ENCODE peak calls at places on chromosomes 6 and 20, in five cellular contexts. K, H, S, Y and P are unnamed samples. For H3K27me3, the result is how much of the 10 kb centered on the place peaks cover.

GRCh38 chr6:8889514-8889913 is 454.2 kb upstream of the SLC35B3 start:
- DNase-seq in S (no peak), H (no peak), K (no peak), Y (no peak), P (no peak)

GRCh38 chr6:30446259-30446658 is 43.0 kb upstream of the HLA-E start:
- DNase-seq in Y (no peak), H (no peak), S (no peak), K (no peak), P (no peak)

GRCh38 chr6:13431861-13432465 is 55.4 kb downstream of the GFOD1 start:
- DNase-seq in K (peak), Y (no peak), H (no peak), S (no peak), P (no peak)

GRCh38 chr6:148335582-148335981 is 7.1 kb upstream of the SASH1 start:
- DNase-seq in H (no peak), S (no peak), K (peak), Y (no peak), P (no peak)

GRCh38 chr6:19873031-19873430 is 35.9 kb downstream of the ID4 start:
- DNase-seq in Y (no peak), K (peak), H (no peak), S (peak), P (no peak)

GRCh38 chr6:37323568-37323967 is 30.2 kb upstream of the RNF8 start:
- DNase-seq in S (no peak), Y (no peak), H (no peak), K (peak), P (no peak)

GRCh38 chr6:108730556-108731228 is 117.5 kb upstream of the ARMC2 start:
- DNase-seq in Y (no peak), S (peak), K (no peak), H (no peak), P (no peak)

GRCh38 chr6:105504660-105505059 is 101.8 kb upstream of the PREP start:
- DNase-seq in K (no peak), S (no peak), H (no peak), Y (peak), P (no peak)

GRCh38 chr6:96907498-96907897 is 9.8 kb upstream of the NDUFAF4 start:
- DNase-seq in Y (no peak), H (no peak), S (no peak), K (peak), P (no peak)

GRCh38 chr20:62387219-62387913 is 463 bp downstream of the RPS21 start:
- DNase-seq in H (no peak), Y (no peak), K (no peak), S (no peak), P (no peak)

GRCh38 chr20:64104667-64105451 is 2.5 kb downstream of the NPBWR2 start:
- DNase-seq in K (no peak), H (peak), Y (no peak), S (no peak), P (no peak)

GRCh38 chr20:64101731-64102621 is 5.4 kb downstream of the NPBWR2 start:
- DNase-seq in Y (no peak), K (no peak), S (peak), H (peak), P (no peak)

GRCh38 chr20:64100946-64101688 is 6.2 kb downstream of the NPBWR2 start:
- DNase-seq in S (no peak), K (no peak), Y (no peak), H (no peak), P (no peak)

GRCh38 chr20:64103871-64104666 is 3.3 kb downstream of the NPBWR2 start:
- DNase-seq in Y (no peak), S (no peak), K (no peak), H (peak), P (no peak)

GRCh38 chr20:64102647-64103354 is 4.6 kb downstream of the NPBWR2 start:
- DNase-seq in S (peak), K (no peak), H (peak), Y (no peak), P (no peak)
- H3K27me3 ChIP-seq in S (under half), K (under half), H (under half), Y (under half), P (under half)

GRCh38 chr6:10382728-10383127 is 32.1 kb downstream of the TFAP2A start:
- DNase-seq in H (no peak), S (no peak), Y (no peak), K (no peak), P (no peak)
- H3K27me3 ChIP-seq in H (half or more), S (half or more), Y (half or more), K (half or more), P (under half)

DNA sequence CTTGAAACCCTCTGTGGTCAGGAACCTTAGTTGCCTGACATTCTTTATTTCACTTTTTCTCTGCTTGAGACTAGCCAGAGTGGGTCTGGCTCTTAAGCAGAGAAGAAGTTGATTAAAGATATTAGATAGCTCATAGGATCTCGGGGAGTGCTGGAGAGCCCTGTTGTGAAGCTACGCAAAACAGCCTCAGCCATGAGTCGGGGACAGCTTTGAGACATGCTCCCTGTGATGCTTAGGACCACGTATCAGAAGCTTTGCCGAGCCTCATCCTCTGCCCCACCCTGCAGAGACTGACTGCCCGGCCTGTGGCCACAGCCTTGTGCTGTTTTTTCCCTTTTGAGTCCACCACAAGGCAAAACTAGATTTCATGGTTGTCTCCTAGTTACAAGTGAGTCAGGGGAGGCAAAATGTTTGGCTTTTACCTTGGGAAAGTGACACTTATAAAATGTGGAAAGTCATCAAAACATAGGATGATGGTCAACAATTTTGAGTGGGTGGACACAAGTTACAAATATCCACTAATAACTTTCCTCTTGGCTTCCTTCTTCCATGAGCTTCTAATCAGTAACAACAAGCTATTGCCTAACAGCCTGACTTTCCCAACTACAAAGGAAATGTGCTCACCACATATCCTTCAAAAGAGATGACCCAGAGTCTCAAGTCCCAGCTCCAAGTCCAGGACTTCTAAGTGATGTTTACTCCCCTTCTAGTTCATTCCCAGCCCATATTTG is 108.4 kb downstream of the JAG1 start:
- DNase-seq in H (no peak), K (peak), Y (peak), S (no peak), P (peak)
- H3K27me3 ChIP-seq in H (under half), K (under half), Y (under half), S (under half), P (under half)

GRCh38 chr6:10401632-10402223 is 13.1 kb downstream of the TFAP2A start:
- DNase-seq in K (no peak), Y (no peak), H (no peak), S (no peak), P (no peak)
- H3K27me3 ChIP-seq in K (half or more), Y (under half), H (half or more), S (half or more), P (under half)

DNA sequence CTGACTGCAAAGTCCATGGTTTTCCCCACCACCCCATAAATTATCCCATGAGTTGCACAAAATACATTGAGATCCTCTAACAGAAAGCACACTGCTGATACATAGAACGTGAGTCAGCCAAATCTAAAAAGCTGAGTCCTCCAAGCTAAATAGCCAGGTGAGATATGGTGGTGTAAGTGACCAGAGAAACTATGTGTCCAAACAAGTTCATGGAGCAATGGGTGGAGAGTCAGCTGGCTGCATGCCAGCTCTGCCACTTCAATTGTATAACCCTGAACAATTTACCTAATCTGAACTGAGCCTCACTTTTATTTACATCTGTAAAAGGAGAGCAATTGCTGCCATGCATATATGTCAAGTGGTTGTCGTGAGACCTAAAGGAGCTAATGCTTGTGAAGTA is 9.7 kb downstream of the SNAP25 start:
- DNase-seq in K (no peak), H (no peak), Y (no peak), S (no peak), P (no peak)
- H3K27me3 ChIP-seq in K (under half), H (under half), Y (under half), S (under half), P (under half)

GRCh38 chr20:2806351-2806701 is 5.9 kb upstream of the CPXM1 start:
- DNase-seq in K (no peak), H (no peak), S (no peak), Y (no peak), P (no peak)
- H3K27me3 ChIP-seq in K (half or more), H (under half), S (half or more), Y (under half), P (under half)

DNA sequence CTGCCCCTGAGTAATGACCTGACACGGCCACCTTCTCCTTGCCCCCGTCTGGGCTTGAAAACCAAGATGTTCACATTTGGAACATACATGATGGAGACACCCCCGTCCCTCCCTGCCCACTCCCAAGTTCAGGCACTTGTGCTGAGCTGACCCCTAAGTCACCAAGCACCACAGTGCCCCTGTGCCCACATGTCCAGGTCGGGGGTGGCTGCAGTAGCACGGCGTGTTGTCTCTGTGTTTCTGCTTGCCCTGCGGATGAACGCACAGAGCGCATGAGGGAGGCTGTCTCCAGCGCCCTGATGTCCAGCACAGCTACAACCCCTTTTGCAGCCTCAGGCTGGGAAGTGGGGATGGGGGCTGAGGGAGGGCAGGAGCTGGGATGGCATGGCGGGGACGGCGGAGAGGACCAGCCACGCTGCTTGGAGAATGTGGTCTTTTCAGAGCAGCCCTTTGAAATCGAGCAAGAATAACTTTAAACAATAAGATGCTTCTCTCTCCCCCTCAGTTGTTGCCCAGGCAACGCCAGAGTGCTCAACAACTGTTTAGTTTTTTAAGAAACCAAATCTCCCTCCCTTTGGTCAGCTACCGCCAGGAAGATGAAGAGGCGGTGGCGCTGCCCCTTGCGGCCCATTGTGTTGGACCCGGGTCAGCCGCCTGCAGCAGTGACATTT is 33.2 kb upstream of the CDH22 start:
- DNase-seq in S (peak), K (no peak), Y (no peak), H (peak), P (no peak)
- H3K27me3 ChIP-seq in S (half or more), K (under half), Y (under half), H (under half), P (under half)

GRCh38 chr6:390914-391558 is 516 bp upstream of the IRF4 start:
- DNase-seq in Y (no peak), H (no peak), S (peak), K (no peak), P (no peak)

GRCh38 chr6:387293-387694 is 4.3 kb upstream of the IRF4 start:
- DNase-seq in Y (no peak), H (no peak), S (no peak), K (peak), P (no peak)

GRCh38 chr6:388202-388903 is 3.2 kb upstream of the IRF4 start:
- DNase-seq in K (peak), H (no peak), S (no peak), Y (no peak), P (peak)

GRCh38 chr6:389622-390021 is 1.9 kb upstream of the IRF4 start:
- DNase-seq in H (no peak), S (no peak), Y (no peak), K (no peak), P (no peak)

GRCh38 chr6:389143-389542 is 2.4 kb upstream of the IRF4 start:
- DNase-seq in H (no peak), K (no peak), S (no peak), Y (no peak), P (no peak)
- H3K27me3 ChIP-seq in H (half or more), K (half or more), S (half or more), Y (under half), P (half or more)

DNA sequence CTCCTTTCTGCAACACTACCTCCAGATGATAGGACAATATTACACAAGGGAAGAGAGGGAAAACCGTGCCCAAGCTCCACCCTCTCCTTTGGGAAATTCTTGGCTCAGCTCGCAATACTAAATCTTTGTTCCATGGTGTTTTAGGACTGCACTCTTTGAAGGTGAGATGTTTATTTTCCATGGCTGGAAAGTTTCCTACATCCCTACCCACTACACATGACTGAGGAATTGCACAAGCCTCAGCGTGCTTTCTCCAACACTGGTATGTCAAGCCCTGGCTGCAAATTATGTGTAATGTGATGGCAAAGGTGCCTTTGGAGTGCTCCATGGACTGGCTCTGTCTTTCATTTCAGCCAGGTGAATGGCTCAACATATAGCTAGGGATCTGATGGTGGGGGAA is 134.3 kb downstream of the ISM1 start:
- DNase-seq in H (no peak), K (no peak), S (no peak), Y (no peak), P (no peak)
- H3K27me3 ChIP-seq in H (under half), K (under half), S (under half), Y (under half), P (under half)